ENCODE peak calls at places on chromosomes 4 and X, in four cellular contexts. A is HepG2, Y is K562, P is GM12878. F is an unnamed sample.
A peak's percentile ranks its signal among the peaks of the same experiment; 100 is the strongest.

GRCh38 chr4:70838400-70838971 is 1.2 kb downstream of the GRSF1 start:
- DNase-seq in P (no peak), Y (no peak), A (no peak), F (no peak)

GRCh38 chr4:186728631-186729271 is 5.1 kb upstream of the FAT1 start:
- DNase-seq in Y (no peak), A (peak; percentile 86), P (no peak), F (no peak)

GRCh38 chrX:39857780-39858179 is 240.0 kb downstream of the BCOR start:
- DNase-seq in P (no peak), Y (peak; percentile 17), A (no peak), F (no peak)

GRCh38 chr4:176443117-176443516 is 123.4 kb downstream of the SPCS3 start:
- DNase-seq in P (no peak), Y (no peak), A (no peak), F (no peak)

GRCh38 chr4:10276152-10276551 is 159.6 kb upstream of the WDR1 start:
- DNase-seq in P (no peak), Y (no peak), A (no peak), F (no peak)

GRCh38 chr4:121370729-121371325 is 10.0 kb downstream of the QRFPR start:
- DNase-seq in A (peak; percentile 17), Y (peak; percentile 14), P (no peak), F (peak; percentile 19)

GRCh38 chr4:147518086-147518485 is 37.2 kb downstream of the EDNRA start:
- DNase-seq in A (no peak), Y (no peak), P (no peak), F (no peak)

GRCh38 chr4:84582988-84583870 is at the start of gene CDS1:
- DNase-seq in A (no peak), Y (peak; percentile 12), P (no peak), F (peak; percentile 32)

GRCh38 chr4:51942833-51943215 is 77.3 kb downstream of the LRRC66 start:
- DNase-seq in A (no peak), Y (no peak), P (no peak), F (no peak)

GRCh38 chrX:39955621-39956020 is 142.1 kb downstream of the BCOR start:
- DNase-seq in Y (no peak), A (no peak), P (no peak), F (no peak)

GRCh38 chrX:121853762-121854613 is 806.6 kb downstream of the GLUD2 start:
- DNase-seq in Y (no peak), P (no peak), A (no peak), F (no peak)

GRCh38 chrX:105752334-105752733 is 70.0 kb upstream of the NRK start:
- DNase-seq in P (no peak), A (no peak), Y (no peak), F (no peak)

GRCh38 chr4:121693450-121693849 is 3.3 kb downstream of the ANXA5 start:
- DNase-seq in P (no peak), Y (no peak), A (no peak), F (no peak)

GRCh38 chr4:182062458-182062857 is 180.7 kb upstream of the TENM3 start:
- DNase-seq in P (no peak), Y (no peak), A (no peak), F (no peak)

GRCh38 chr4:97215426-97215825 is 927.9 kb downstream of the STPG2 start:
- DNase-seq in Y (no peak), P (no peak), A (no peak), F (no peak)

GRCh38 chr4:26410385-26411293 is 79.6 kb downstream of the CCKAR start:
- DNase-seq in Y (peak; percentile 14), A (peak; percentile 44), P (peak; percentile 44), F (peak; percentile 14)

GRCh38 chrX:118181030-118181429 is 64.4 kb upstream of the KLHL13 start:
- DNase-seq in P (no peak), Y (no peak), A (no peak), F (no peak)

GRCh38 chrX:13254076-13254785 is 65.6 kb downstream of the ATXN3L start:
- DNase-seq in P (peak; percentile 56), Y (peak; percentile 56), A (peak; percentile 8), F (no peak)

GRCh38 chrX:139832728-139833309 is 100.0 kb downstream of the ATP11C start:
- DNase-seq in A (no peak), P (no peak), Y (no peak), F (no peak)

GRCh38 chrX:18422325-18422724 is 3.1 kb upstream of the CDKL5 start:
- DNase-seq in A (no peak), Y (no peak), P (no peak), F (no peak)

GRCh38 chr4:3532714-3533336 is 603 bp upstream of the LRPAP1 start:
- DNase-seq in Y (no peak), A (no peak), P (no peak), F (no peak)

GRCh38 chr4:113101669-113102068 is 52.2 kb downstream of the ANK2 start:
- DNase-seq in Y (no peak), P (no peak), A (peak; percentile 3), F (no peak)

GRCh38 chr4:114349543-114350175 is 248.9 kb upstream of the UGT8 start:
- DNase-seq in A (no peak), Y (no peak), P (no peak), F (no peak)

GRCh38 chr4:53653484-53654053 is 62.3 kb upstream of the LNX1 start:
- DNase-seq in P (peak; percentile 74), Y (no peak), A (no peak), F (no peak)

GRCh38 chrX:316351-317325 is 2.0 kb downstream of the GTPBP6 start:
- DNase-seq in P (no peak), Y (no peak), A (no peak), F (no peak)

GRCh38 chr4:101400096-101400495 is 52.8 kb upstream of the PPP3CA start:
- DNase-seq in P (no peak), Y (no peak), A (no peak), F (no peak)

GRCh38 chrX:65635371-65635770 is 32.1 kb upstream of the MSN start:
- DNase-seq in A (no peak), P (no peak), Y (no peak), F (no peak)

GRCh38 chr4:181684310-181684709 is 558.9 kb upstream of the TENM3 start:
- DNase-seq in Y (no peak), A (no peak), P (no peak), F (no peak)

GRCh38 chrX:119755981-119756533 is 2.3 kb upstream of the SOWAHD start:
- DNase-seq in Y (no peak), A (peak; percentile 14), P (peak; percentile 85), F (no peak)

GRCh38 chr4:109571494-109571893 is 11.4 kb downstream of the MCUB start:
- DNase-seq in A (no peak), Y (no peak), P (no peak), F (no peak)

GRCh38 chr4:137521053-137521452 is 11.2 kb downstream of the PCDH18 start:
- DNase-seq in A (no peak), P (no peak), Y (no peak), F (no peak)

GRCh38 chr4:123699823-123700822 is 303.5 kb downstream of the SPRY1 start:
- DNase-seq in P (no peak), A (peak; percentile 31), Y (no peak), F (no peak)

GRCh38 chr4:73816814-73817213 is 19.7 kb upstream of the CXCL6 start:
- DNase-seq in A (no peak), P (no peak), Y (no peak), F (no peak)

GRCh38 chrX:71532078-71532752 is 689 bp upstream of the OGT start:
- DNase-seq in P (no peak), Y (no peak), A (no peak), F (peak; percentile 18)

GRCh38 chr4:150006197-150006596 is 72.0 kb upstream of the DCLK2 start:
- DNase-seq in A (no peak), Y (no peak), P (no peak), F (no peak)

GRCh38 chrX:10243056-10243455 is 86.3 kb downstream of the CLCN4 start:
- DNase-seq in P (no peak), A (no peak), Y (no peak), F (no peak)

GRCh38 chr4:76605099-76605563 is 170.1 kb downstream of the SHROOM3 start:
- DNase-seq in P (no peak), Y (no peak), A (no peak), F (no peak)

GRCh38 chrX:22134681-22135080 is 102.6 kb downstream of the PHEX start:
- DNase-seq in Y (no peak), P (no peak), A (peak; percentile 22), F (no peak)

GRCh38 chrX:146863566-146863965 is 49.0 kb upstream of the CXorf51A start:
- DNase-seq in P (no peak), Y (no peak), A (no peak), F (no peak)

GRCh38 chrX:153157450-153157849 is 21.6 kb upstream of the MAGEA1 start:
- DNase-seq in Y (no peak), A (no peak), P (no peak), F (no peak)

GRCh38 chr4:38503689-38504395 is 160.2 kb upstream of the KLF3 start:
- DNase-seq in P (peak; percentile 86), Y (no peak), A (no peak), F (no peak)
- TF ChIP-seq BHLHE40 in P (peak; percentile 61), Y (no peak), A (no peak), F (no peak)

GRCh38 chrX:123739474-123739873 is 6.6 kb upstream of the THOC2 start:
- DNase-seq in Y (no peak), A (no peak), P (no peak), F (no peak)
- TF ChIP-seq SP1 in Y (no peak), A (no peak), P (no peak), F (no peak)

GRCh38 chrX:3144651-3145050 is 103.4 kb downstream of the ARSF start:
- DNase-seq in Y (no peak), P (no peak), A (no peak), F (no peak)

GRCh38 chrX:3141031-3141430 is 99.8 kb downstream of the ARSF start:
- DNase-seq in Y (no peak), P (no peak), A (no peak), F (no peak)

GRCh38 chrX:3142259-3143042 is 101.2 kb downstream of the ARSF start:
- DNase-seq in P (no peak), A (no peak), Y (no peak), F (no peak)

GRCh38 chrX:3145716-3146115 is 104.4 kb downstream of the ARSF start:
- DNase-seq in A (no peak), P (no peak), Y (no peak), F (no peak)

DNA sequence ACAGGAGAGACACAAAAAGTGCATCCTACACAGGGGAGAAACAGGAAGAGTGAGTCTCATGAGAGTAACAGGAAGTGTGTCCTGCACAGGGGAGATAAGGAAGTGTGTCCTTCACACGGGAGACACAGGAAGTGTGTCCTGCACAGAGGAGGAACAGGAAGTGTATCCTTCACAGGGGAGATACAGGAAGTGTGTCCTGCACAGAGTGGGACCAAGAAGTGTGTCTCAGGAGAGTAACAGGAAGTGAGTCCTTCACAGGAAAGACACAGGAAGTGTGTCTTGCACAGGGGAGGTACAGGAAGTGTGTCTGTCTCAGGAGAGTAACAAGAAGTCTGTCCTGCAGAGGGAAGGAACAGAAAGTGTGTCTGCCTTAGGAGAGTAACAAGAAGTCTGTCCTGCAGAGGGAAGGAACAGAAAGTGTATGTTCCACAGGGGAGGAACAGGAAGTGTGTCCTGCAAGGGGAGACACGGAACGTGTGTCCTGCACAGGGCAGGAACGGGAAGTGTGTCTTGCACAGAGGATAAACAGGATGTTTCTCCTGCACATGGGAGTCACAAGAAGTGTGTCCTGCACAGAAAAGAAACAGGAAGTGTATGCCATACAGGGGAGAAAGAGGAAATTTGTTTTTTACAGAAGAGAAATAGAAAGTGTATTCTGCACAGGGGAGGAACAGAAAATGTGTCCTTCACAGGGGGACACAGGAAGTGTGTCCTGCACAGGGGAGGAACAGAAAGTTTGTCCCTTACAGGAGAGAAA is 102.0 kb downstream of the ARSF start:
- DNase-seq in P (no peak), A (peak; percentile 0), Y (no peak), F (no peak)
- TF ChIP-seq TARDBP in P (no peak), A (no peak), Y (no peak), F (no peak)

GRCh38 chrX:23898412-23898959 is 9.3 kb downstream of the APOO start:
- DNase-seq in Y (no peak), P (no peak), A (no peak), F (no peak)
- TF ChIP-seq BHLHE40 in Y (no peak), P (no peak), A (no peak), F (no peak)